ENCODE peak calls at places on chromosome 11, in four cellular contexts. One of them, this sample, is unnamed.
A peak's percentile ranks its signal among the peaks of the same experiment; 100 is the strongest.

GRCh38 chr11:66316849-66317251 is at the start of gene CD248:
- DNase-seq in vagina: no peak
- DNase-seq in ovary: peak; percentile 82
- DNase-seq in GM12878: no peak
- DNase-seq in this sample: no peak

GRCh38 chr11:33944345-33944692 is 52.4 kb upstream of the LMO2 start:
- DNase-seq in ovary: no peak
- DNase-seq in vagina: no peak
- DNase-seq in GM12878: no peak
- DNase-seq in this sample: no peak

GRCh38 chr11:60866911-60867870 is at the start of gene ZP1:
- DNase-seq in GM12878: no peak
- DNase-seq in ovary: no peak
- DNase-seq in vagina: no peak
- DNase-seq in this sample: no peak

GRCh38 chr11:65640483-65641207 is 2.7 kb downstream of the SIPA1 start:
- DNase-seq in vagina: no peak
- DNase-seq in GM12878: no peak
- DNase-seq in ovary: no peak
- DNase-seq in this sample: no peak

GRCh38 chr11:121554552-121554951 is 101.8 kb upstream of the SORL1-AS1 start:
- DNase-seq in GM12878: no peak
- DNase-seq in ovary: no peak
- DNase-seq in vagina: no peak
- DNase-seq in this sample: no peak

GRCh38 chr11:66224226-66224850 is 44.1 kb upstream of the RAB1B start:
- DNase-seq in ovary: no peak
- DNase-seq in GM12878: no peak
- DNase-seq in vagina: no peak
- DNase-seq in this sample: no peak

GRCh38 chr11:128680906-128681305 is 13.0 kb upstream of the FLI1 start:
- DNase-seq in ovary: no peak
- DNase-seq in GM12878: no peak
- DNase-seq in vagina: no peak
- DNase-seq in this sample: no peak

GRCh38 chr11:60880189-60880588 is 12.8 kb downstream of the ZP1 start:
- DNase-seq in vagina: no peak
- DNase-seq in ovary: no peak
- DNase-seq in GM12878: no peak
- DNase-seq in this sample: no peak

GRCh38 chr11:33773399-33774355 is 643 bp downstream of the FBXO3 start:
- DNase-seq in vagina: no peak
- DNase-seq in ovary: no peak
- DNase-seq in GM12878: no peak
- DNase-seq in this sample: no peak

GRCh38 chr11:25441432-25441831 is 890.5 kb upstream of the ANO3 start:
- DNase-seq in ovary: no peak
- DNase-seq in GM12878: no peak
- DNase-seq in vagina: no peak
- DNase-seq in this sample: no peak

GRCh38 chr11:71979094-71979493 is 19.6 kb upstream of the IL18BP start:
- DNase-seq in GM12878: no peak
- DNase-seq in ovary: no peak
- DNase-seq in vagina: no peak
- DNase-seq in this sample: no peak

GRCh38 chr11:45473491-45473890 is 187.3 kb upstream of the SYT13 start:
- DNase-seq in vagina: no peak
- DNase-seq in ovary: no peak
- DNase-seq in GM12878: no peak
- DNase-seq in this sample: no peak

GRCh38 chr11:44266056-44266780 is 43.7 kb downstream of the ALX4 start:
- DNase-seq in ovary: no peak
- DNase-seq in GM12878: no peak
- DNase-seq in vagina: no peak
- DNase-seq in this sample: no peak

GRCh38 chr11:2685051-2685450 is 14.7 kb downstream of the KCNQ1OT1 start:
- DNase-seq in ovary: no peak
- DNase-seq in GM12878: no peak
- DNase-seq in vagina: no peak
- DNase-seq in this sample: peak; percentile 24

GRCh38 chr11:45212566-45213315 is 66.3 kb downstream of the PRDM11 start:
- DNase-seq in ovary: no peak
- DNase-seq in vagina: no peak
- DNase-seq in GM12878: no peak
- DNase-seq in this sample: no peak

GRCh38 chr11:123185326-123185725 is 9.7 kb downstream of the CLMP start:
- DNase-seq in ovary: no peak
- DNase-seq in vagina: no peak
- DNase-seq in GM12878: no peak
- DNase-seq in this sample: no peak

GRCh38 chr11:62958547-62959071 is 26.2 kb downstream of the SLC22A6 start:
- DNase-seq in GM12878: no peak
- DNase-seq in vagina: peak; percentile 27
- DNase-seq in ovary: peak; percentile 31
- DNase-seq in this sample: no peak

GRCh38 chr11:17588166-17588565 is 41.1 kb downstream of the OTOG start:
- DNase-seq in vagina: no peak
- DNase-seq in GM12878: no peak
- DNase-seq in ovary: no peak
- DNase-seq in this sample: peak; percentile 40

GRCh38 chr11:67640021-67640757 is 626 bp upstream of the TBX10 start:
- DNase-seq in GM12878: no peak
- DNase-seq in vagina: no peak
- DNase-seq in ovary: peak; percentile 43
- DNase-seq in this sample: peak; percentile 79

DNA sequence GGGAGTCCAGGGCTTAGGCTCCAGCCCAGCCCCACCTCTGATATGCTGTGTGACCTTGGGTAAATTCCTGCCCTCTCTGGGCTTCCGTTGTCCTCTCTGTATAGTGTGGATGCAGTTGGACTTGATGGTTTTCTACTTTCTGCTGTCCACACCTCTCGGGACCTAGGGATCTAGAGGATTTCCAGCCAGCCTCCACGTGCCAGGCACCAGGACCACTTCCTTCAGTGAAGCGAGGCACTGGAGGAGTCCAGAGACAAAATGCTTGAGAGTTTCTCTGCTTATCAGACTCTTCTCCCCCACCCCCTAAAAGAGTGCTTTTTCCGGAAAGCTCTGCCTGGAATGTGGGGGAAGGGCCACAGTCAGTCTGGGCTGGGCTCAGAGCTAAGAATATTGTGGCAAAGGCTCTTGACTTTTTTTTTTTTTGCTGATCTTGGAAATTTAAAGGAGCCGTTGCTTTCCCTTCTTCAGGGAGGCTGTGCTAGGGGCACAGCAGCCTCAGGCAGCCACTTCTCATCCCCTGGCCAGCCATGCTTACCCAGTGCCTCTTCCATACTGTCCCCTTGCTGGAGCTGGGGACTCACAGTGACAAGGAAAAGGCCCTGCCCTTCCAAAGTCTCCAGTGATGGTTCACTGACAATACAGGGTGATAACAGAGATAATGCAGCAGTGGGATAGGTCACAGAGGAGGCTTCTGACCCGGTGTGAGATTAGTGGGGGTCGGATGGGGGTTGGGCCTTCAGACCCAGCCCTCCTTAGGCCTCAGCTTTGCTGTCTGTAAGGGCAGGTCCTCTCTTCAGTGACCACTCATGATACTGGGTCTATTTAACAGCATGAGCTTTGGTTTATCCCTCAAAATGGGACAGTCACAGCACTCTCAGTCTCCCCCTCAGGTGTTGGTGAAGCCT is 2.9 kb upstream of the SERPINH1 start:
- DNase-seq in GM12878: no peak
- DNase-seq in vagina: no peak
- DNase-seq in ovary: peak; percentile 79
- DNase-seq in this sample: no peak
- TF ChIP-seq POLR2A in GM12878: no peak
- TF ChIP-seq POLR2A in vagina: no peak
- TF ChIP-seq POLR2A in ovary: peak; percentile 10
- TF ChIP-seq POLR2A in this sample: no peak

DNA sequence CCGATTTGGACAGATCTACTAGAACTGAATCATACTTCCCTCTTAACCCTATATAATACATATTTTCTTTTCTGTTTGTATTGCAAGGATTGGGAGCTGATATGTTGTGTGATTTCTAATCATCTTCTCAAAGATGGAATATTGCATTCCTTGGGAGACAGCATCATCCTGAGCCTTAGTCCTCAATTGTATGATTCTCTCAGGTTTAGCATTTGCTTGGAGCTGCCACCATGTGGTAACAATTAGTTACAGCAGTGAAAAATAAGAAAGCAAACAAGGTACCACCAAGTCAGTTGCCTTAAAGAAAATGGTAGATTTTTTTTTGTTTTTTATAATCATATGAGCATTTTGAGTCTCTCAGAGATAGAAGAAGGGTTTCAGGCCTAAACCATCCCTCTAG is 11.9 kb downstream of the SNX19 start:
- DNase-seq in ovary: no peak
- DNase-seq in vagina: no peak
- DNase-seq in GM12878: no peak
- DNase-seq in this sample: no peak
- TF ChIP-seq CTCF in ovary: no peak
- TF ChIP-seq CTCF in vagina: no peak
- TF ChIP-seq CTCF in GM12878: peak; percentile 31
- TF ChIP-seq CTCF in this sample: no peak

DNA sequence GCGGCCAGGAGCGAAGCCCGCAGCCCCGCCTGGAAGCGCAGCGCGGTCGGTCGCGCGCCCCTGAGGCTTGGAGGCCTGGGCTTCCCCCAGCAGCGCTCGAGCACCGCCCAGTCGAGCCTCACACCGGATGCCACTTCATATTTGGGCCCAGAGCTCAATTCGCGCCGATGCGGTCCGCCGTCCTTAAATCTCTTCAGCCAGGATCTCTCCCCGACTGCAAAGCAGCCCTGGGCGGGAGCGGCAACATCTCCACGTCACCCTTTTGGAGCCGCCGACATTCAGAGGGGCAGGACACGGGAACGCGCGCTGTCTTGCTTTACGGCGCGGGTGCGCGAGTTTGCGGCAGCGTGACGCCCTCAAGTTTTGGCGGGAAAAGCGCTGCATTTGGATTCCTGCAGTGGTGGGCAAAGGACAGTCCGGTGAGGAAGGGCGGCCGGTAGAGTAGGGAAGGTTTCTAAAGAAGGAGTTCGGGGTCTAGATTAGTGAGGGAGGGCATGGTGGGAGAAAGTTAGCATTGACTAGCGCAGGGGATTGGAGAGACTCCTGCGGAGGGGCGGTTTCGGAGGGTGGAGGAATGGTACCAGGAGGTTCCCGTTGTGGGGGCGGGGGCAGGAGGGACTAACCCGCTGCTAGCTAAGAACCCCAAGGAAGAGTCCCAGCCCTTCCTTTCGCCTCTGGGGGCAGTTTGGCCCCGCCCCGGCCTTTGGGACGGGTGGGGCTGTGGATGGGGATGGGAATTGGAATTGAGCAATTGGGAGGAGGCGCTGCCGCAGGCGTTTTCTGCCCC is 824 bp downstream of the CHEK1 start:
- DNase-seq in vagina: peak; percentile 91
- DNase-seq in ovary: peak; percentile 86
- DNase-seq in GM12878: peak; percentile 77
- DNase-seq in this sample: peak; percentile 78
- TF ChIP-seq POLR2A in vagina: peak; percentile 43
- TF ChIP-seq POLR2A in ovary: peak; percentile 57
- TF ChIP-seq POLR2A in GM12878: peak; percentile 99
- TF ChIP-seq POLR2A in this sample: no peak

DNA sequence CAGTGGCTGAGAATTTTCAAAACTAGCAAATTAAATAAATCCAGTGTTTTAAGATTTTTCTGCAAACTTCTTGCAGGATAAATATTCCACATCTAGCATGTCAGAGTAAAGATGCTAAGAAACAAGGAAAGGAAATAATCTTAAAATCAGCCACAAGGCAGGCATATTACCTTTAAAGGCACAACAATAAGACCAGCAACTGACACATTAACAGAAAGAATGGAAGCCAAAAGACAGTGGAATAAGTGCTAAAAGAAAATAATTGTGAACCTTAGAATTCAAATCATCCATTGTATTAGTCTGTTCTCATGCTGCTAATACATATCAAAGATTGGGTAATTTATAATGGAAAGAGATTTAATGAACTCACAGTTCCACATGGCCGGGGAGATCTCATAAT is 132.4 kb downstream of the FAR1 start:
- DNase-seq in ovary: no peak
- DNase-seq in GM12878: no peak
- DNase-seq in vagina: no peak
- DNase-seq in this sample: no peak
- TF ChIP-seq CTCF in ovary: no peak
- TF ChIP-seq CTCF in GM12878: no peak
- TF ChIP-seq CTCF in vagina: no peak
- TF ChIP-seq CTCF in this sample: no peak

DNA sequence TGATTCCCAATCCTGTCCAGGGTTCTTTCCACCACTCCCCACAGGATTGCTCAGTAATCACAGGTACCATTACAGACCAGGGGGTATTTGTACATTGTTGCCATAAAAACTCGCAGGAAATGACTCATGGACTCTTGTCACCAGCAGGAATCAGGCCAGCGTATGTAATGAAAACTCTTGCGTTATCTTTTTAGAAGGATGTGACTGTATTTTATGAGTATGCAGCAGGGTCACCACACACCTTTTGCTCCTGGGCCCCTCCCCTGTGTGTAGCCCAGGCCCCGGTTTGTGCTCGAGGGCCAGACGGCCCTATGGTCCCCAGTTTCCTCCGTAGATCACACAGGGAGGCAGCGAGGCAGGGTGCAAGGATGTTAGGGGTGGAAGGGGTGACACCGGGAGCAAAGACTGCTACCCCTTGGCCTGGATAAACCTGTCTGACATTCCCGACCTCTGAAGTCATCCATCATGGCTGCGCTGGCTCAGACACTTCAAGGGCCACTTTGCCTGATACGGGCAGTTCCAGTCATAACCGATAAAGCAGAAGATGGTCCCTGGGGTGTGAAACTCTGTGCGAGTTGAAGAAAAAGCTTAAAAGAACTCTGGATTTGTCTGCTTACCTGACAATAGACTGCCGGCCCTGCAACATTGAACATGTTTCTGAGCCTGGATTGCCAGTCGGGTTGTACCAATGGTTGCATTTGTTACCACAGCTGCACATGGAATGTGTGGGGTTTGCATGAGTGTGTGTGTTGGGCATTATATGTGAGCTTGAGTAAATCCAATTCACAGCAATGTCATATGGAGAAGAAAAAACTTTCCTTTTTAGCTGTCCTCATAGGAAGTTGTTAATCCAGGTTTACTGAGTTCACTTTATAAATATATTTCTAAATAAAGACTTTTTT is 57.0 kb downstream of the MICAL2 start:
- DNase-seq in ovary: no peak
- DNase-seq in GM12878: no peak
- DNase-seq in vagina: no peak
- DNase-seq in this sample: no peak
- TF ChIP-seq POLR2A in ovary: no peak
- TF ChIP-seq POLR2A in GM12878: no peak
- TF ChIP-seq POLR2A in vagina: no peak
- TF ChIP-seq POLR2A in this sample: no peak

DNA sequence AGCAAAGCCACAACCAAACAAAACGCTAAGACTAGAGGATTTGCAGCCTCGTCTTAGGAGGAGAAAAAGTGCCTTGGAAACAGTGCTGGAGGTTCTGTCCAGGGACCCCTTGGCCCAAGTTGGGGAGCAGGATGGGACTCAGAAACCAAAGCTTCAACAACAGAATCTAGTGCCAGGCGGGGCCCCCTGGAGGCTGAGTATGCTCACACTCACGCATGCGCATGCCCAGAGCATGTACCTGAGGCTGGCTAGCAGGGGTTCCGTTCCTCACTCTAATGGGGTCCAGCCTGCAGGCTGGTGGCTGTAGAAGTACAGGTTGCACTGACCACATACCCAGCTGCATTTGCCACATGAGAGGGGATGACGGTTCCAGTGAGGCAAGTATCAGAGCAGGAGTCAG is 568.6 kb upstream of the CADM1 start:
- DNase-seq in ovary: no peak
- DNase-seq in GM12878: no peak
- DNase-seq in vagina: no peak
- DNase-seq in this sample: no peak
- TF ChIP-seq CTCF in ovary: no peak
- TF ChIP-seq CTCF in GM12878: peak; percentile 28
- TF ChIP-seq CTCF in vagina: no peak
- TF ChIP-seq CTCF in this sample: no peak